ENCODE peak calls at places on chromosome 6, in seven cellular contexts. J is BE2C, P is heart left ventricle, Q is cardiac muscle cell, A is PC-3, T is gastrocnemius medialis, S is upper lobe of left lung. C is an unnamed sample.

GRCh38 chr6:155936551-155936950 is 480.9 kb upstream of the NOX3 start:
- DNase-seq in Q (no peak), A (no peak), S (no peak), P (no peak), T (no peak), J (no peak), C (no peak)

GRCh38 chr6:64299176-64299575 is 663.6 kb downstream of the PHF3 start:
- DNase-seq in S (no peak), J (no peak), A (no peak), Q (no peak), P (no peak), T (no peak), C (no peak)

GRCh38 chr6:166275714-166276166 is 32.5 kb downstream of the PRR18 start:
- DNase-seq in A (peak; percentile 52), Q (peak; percentile 63), S (peak; percentile 85), J (peak; percentile 72), T (no peak), P (peak; percentile 58), C (peak; percentile 13)

GRCh38 chr6:110628330-110628729 is 151.9 kb upstream of the SLC22A16 start:
- DNase-seq in P (no peak), A (peak; percentile 63), Q (peak; percentile 50), T (no peak), J (no peak), S (no peak), C (peak; percentile 50)

GRCh38 chr6:89681983-89682564 is 43.5 kb upstream of the LYRM2 start:
- DNase-seq in T (no peak), P (no peak), J (no peak), S (no peak), Q (no peak), A (no peak), C (no peak)

GRCh38 chr6:36357872-36358234 is 21.2 kb upstream of the BNIP5 start:
- DNase-seq in S (no peak), T (no peak), Q (no peak), P (no peak), A (no peak), J (no peak), C (no peak)

GRCh38 chr6:34273242-34273805 is 24.5 kb upstream of the SMIM29 start:
- DNase-seq in A (no peak), T (no peak), P (peak; percentile 82), Q (peak; percentile 82), J (peak; percentile 24), S (peak; percentile 70), C (no peak)

GRCh38 chr6:169955796-169956493 is 204.5 kb downstream of the ERMARD start:
- DNase-seq in T (no peak), S (peak; percentile 19), A (no peak), J (no peak), P (no peak), Q (no peak), C (no peak)

GRCh38 chr6:26020983-26021349 is 58.4 kb downstream of the TRIM38 start:
- DNase-seq in A (peak; percentile 69), S (peak; percentile 58), P (peak; percentile 48), J (peak; percentile 69), Q (peak; percentile 71), T (no peak), C (no peak)

GRCh38 chr6:1070085-1070521 is 241.8 kb upstream of the FOXQ1 start:
- DNase-seq in A (no peak), Q (peak; percentile 24), J (no peak), S (no peak), P (no peak), T (no peak), C (no peak)

GRCh38 chr6:107129370-107129925 is 14.1 kb upstream of the BEND3 start:
- DNase-seq in S (no peak), T (no peak), P (no peak), A (no peak), J (no peak), Q (peak; percentile 62), C (no peak)

GRCh38 chr6:37171141-37171969 is 1.4 kb downstream of the PIM1 start:
- DNase-seq in Q (peak; percentile 43), P (peak; percentile 45), S (peak; percentile 64), J (peak; percentile 32), T (peak; percentile 28), A (peak; percentile 34), C (peak; percentile 48)

GRCh38 chr6:108174371-108175175 is 8.8 kb downstream of the NR2E1 start:
- DNase-seq in S (no peak), P (no peak), Q (peak; percentile 57), A (no peak), J (no peak), T (no peak), C (no peak)

GRCh38 chr6:125781307-125781868 is 9.4 kb upstream of the NCOA7 start:
- DNase-seq in A (peak; percentile 31), S (peak; percentile 66), P (peak; percentile 46), J (no peak), Q (peak; percentile 30), T (peak; percentile 40), C (no peak)

DNA sequence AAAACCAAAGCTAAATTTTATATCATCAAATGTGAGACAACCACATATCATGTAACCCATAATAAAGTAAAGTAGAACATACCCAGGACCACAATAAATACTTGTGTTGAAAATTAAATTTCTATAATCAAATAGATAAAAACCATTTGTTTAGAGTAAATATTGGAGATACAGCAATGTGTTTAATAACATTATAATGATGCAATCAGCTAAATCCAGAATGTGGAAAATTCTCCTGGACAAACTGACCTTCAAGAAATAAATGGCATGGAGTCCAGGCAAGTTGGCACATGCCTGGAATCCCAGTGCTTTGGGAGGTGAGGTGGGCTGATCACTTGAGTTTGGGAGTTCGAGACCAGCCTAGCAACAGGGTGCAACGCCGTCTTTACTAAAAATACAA is 84.0 kb downstream of the GPX5 start:
- DNase-seq in A (no peak), T (no peak), Q (no peak), J (no peak), P (no peak), S (no peak), C (no peak)
- H3K27me3 ChIP-seq in A (peaks cover 14% of the 10 kb centered on the region), T (peaks cover 1% of the 10 kb centered on the region), Q (no peaks in the 10 kb centered on the region), J (no peaks in the 10 kb centered on the region), P (peaks cover 75% of the 10 kb centered on the region), S (peaks cover 6% of the 10 kb centered on the region), C (peaks cover 46% of the 10 kb centered on the region)

GRCh38 chr6:147549531-147549930 is 41.0 kb downstream of the SAMD5 start:
- DNase-seq in T (no peak), Q (no peak), J (no peak), S (no peak), P (no peak), A (peak; percentile 2), C (no peak)
- H3K27me3 ChIP-seq in T (no peaks in the 10 kb centered on the region), Q (no peaks in the 10 kb centered on the region), J (no peaks in the 10 kb centered on the region), S (no peaks in the 10 kb centered on the region), P (no peaks in the 10 kb centered on the region), A (no peaks in the 10 kb centered on the region), C (no peaks in the 10 kb centered on the region)

GRCh38 chr6:105992315-105992961 is 93.7 kb upstream of the PRDM1 start:
- DNase-seq in J (peak; percentile 84), A (peak; percentile 72), T (peak; percentile 58), Q (peak; percentile 77), S (peak; percentile 89), P (peak; percentile 76), C (peak; percentile 74)
- H3K27me3 ChIP-seq in J (peaks cover 42% of the 10 kb centered on the region), A (no peaks in the 10 kb centered on the region), T (peaks cover 48% of the 10 kb centered on the region), Q (peaks cover 97% of the 10 kb centered on the region), S (peaks cover 15% of the 10 kb centered on the region), P (peaks cover 100% of the 10 kb centered on the region), C (no peaks in the 10 kb centered on the region)

DNA sequence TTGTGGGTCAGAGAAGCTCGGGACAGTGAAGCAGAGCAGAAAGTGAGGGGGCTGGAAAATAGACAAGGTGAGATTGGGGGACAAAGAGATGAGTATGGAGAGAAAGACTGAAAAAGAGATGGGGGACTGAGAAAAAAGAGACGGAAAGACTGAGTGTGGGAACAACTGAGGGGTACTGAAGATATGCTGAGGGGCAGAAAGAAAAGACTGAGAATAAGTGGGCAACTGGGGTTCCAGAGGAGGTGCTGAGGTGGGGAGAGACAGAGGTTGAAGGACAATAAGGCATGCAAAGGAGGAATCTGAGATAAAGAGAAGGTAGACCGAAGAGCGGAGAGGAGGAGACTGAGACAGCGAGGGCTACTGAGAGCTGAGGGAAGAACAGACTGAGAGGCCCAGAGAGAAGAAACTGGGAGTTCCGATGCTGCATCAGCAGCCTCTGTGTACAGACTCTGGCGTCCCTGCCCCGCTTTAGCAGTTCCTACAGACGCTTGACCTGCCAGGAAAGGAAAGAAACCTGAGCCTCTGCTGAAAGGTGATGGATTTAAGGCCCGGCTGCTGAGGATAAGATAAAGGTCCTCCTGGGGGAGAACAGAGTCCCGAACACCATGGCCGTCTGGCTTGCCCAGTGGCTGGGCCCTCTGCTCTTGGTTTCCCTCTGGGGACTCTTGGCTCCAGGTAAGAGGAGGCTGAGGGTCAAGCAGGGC is at the start of gene PRSS16:
- DNase-seq in J (no peak), T (no peak), P (no peak), Q (no peak), S (no peak), A (no peak), C (no peak)
- H3K27me3 ChIP-seq in J (peaks cover 60% of the 10 kb centered on the region), T (peaks cover 62% of the 10 kb centered on the region), P (peaks cover 96% of the 10 kb centered on the region), Q (peaks cover 32% of the 10 kb centered on the region), S (peaks cover 16% of the 10 kb centered on the region), A (peaks cover 7% of the 10 kb centered on the region), C (peaks cover 48% of the 10 kb centered on the region)

DNA sequence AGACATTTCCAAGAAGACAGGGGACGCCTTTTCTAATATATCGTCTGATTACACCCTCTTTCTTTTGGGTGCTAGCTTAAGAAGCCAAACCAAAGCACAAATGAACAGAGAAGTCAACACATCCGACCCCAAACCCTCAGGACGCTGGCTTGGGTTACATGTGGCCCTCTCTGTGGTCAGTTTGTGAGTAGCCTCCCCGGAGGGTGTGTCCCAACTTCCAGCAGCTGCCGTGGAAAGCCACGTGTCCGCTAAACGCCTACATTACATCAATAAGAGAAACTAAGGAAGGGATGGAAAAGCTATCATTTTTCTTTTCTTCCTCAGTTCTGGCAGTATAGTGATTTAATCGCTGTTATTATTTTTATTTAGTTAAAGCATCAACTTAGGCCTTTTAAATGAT is 487 bp upstream of the BMP6 start:
- DNase-seq in Q (no peak), P (no peak), J (no peak), S (no peak), T (no peak), A (no peak), C (no peak)
- H3K27me3 ChIP-seq in Q (peaks cover 89% of the 10 kb centered on the region), P (peaks cover 25% of the 10 kb centered on the region), J (peaks cover 73% of the 10 kb centered on the region), S (peaks cover 35% of the 10 kb centered on the region), T (peaks cover 38% of the 10 kb centered on the region), A (peaks cover 39% of the 10 kb centered on the region), C (peaks cover 70% of the 10 kb centered on the region)